ENCODE peak calls at places on chromosomes 1 and 21, in seven cellular contexts. U is neural crest cell, S is colonic mucosa, C is hepatocyte, T is lower lobe of right lung, J is osteocyte, K is WTC11. X is an unnamed sample.

GRCh38 chr1:218496561-218496960 is 151.4 kb downstream of the TGFB2 start:
- DNase-seq in K (no peak), S (no peak), J (no peak), U (no peak), T (no peak), C (peak; percentile 71), X (no peak)

GRCh38 chr1:241706967-241707366 is 54.9 kb downstream of the WDR64 start:
- DNase-seq in U (no peak), S (no peak), C (no peak), T (no peak), J (no peak), K (no peak), X (no peak)

GRCh38 chr1:107804134-107804533 is 160.8 kb downstream of the VAV3 start:
- DNase-seq in U (no peak), K (no peak), C (no peak), S (no peak), T (no peak), J (no peak), X (no peak)

GRCh38 chr1:205488074-205488723 is 16.3 kb upstream of the CDK18 start:
- DNase-seq in S (peak; percentile 66), J (no peak), K (peak; percentile 71), T (no peak), U (peak; percentile 55), C (peak; percentile 86), X (peak; percentile 70)

GRCh38 chr1:181175955-181176354 is 87.5 kb downstream of the IER5 start:
- DNase-seq in J (peak; percentile 56), T (no peak), C (no peak), U (no peak), S (no peak), K (no peak), X (no peak)

GRCh38 chr1:92968138-92969032 is 7.1 kb upstream of the DIPK1A start:
- DNase-seq in K (no peak), C (no peak), U (no peak), S (no peak), T (no peak), J (no peak), X (no peak)

GRCh38 chr21:35202431-35202830 is 153.3 kb upstream of the RUNX1 start:
- DNase-seq in K (no peak), U (no peak), S (no peak), J (no peak), C (no peak), T (no peak), X (no peak)

GRCh38 chr1:116454940-116455339 is 81.9 kb downstream of the ATP1A1 start:
- DNase-seq in K (no peak), C (no peak), T (no peak), J (no peak), S (no peak), U (no peak), X (no peak)

GRCh38 chr1:170071378-170071777 is 3.1 kb downstream of the KIFAP3 start:
- DNase-seq in U (no peak), T (no peak), J (no peak), K (no peak), C (no peak), S (no peak), X (no peak)

GRCh38 chr1:98458514-98459259 is 202.8 kb upstream of the SNX7 start:
- DNase-seq in U (no peak), S (no peak), T (no peak), C (no peak), K (peak; percentile 34), J (no peak), X (no peak)

DNA sequence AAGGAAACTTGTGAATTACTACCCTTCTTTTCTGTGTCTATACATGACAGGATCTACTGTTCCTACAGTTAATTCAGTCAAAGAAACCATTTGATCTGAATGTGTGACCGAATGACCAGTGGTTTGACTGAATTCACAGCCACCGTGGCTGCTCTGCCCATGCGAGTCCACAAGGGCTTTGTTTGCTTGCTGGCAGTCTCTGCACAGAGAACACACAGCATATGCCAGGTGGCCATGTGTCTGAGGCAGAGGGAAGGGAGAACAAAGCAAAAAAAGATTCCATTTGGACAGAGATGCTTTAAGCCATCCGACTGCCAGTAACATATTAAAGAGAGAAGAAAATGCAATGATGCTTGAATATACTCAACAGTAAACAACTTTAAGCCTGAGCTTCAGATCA is 737.8 kb upstream of the CXADR start:
- DNase-seq in J (no peak), C (no peak), K (peak; percentile 16), U (no peak), S (no peak), T (no peak), X (no peak)
- TF ChIP-seq CTCF in J (no peak), C (no peak), K (no peak), U (no peak), S (no peak), T (no peak), X (no peak)

GRCh38 chr1:157748262-157748817 is 28.6 kb downstream of the FCRL2 start:
- DNase-seq in K (no peak), U (no peak), J (no peak), T (no peak), S (no peak), C (no peak), X (no peak)

GRCh38 chr1:157753611-157754010 is 23.3 kb downstream of the FCRL2 start:
- DNase-seq in K (no peak), C (no peak), S (no peak), U (no peak), J (no peak), T (no peak), X (no peak)

DNA sequence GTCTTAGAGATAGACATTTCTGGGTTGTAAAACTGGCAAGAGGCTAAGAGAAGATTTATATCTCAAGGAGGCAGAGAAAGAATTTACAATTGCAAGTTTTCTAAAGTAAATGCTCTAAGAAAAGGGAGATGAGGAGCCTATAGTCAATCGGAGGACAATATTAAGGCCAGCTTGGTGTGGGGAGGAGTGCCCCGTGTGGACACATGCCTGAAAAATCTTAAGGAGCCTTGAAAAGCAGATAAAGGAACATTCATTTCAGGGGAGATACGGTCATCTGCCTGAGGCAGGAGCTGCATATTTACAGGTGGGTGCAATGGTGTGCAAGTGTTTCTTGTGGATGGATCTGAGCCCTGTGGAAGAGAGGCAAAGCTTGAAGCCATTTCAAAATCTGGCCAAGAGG is 25.6 kb downstream of the FCRL2 start:
- DNase-seq in C (no peak), T (no peak), J (no peak), K (no peak), U (no peak), S (no peak), X (no peak)
- TF ChIP-seq CTCF in C (no peak), T (no peak), J (no peak), K (no peak), U (peak; percentile 14), S (no peak), X (no peak)

GRCh38 chr1:109838838-109839240 is 71.8 kb upstream of the CSF1 start:
- DNase-seq in J (no peak), C (no peak), U (no peak), K (no peak), T (no peak), S (no peak), X (no peak)
- TF ChIP-seq CTCF in J (no peak), C (no peak), U (no peak), K (no peak), T (no peak), S (no peak), X (no peak)

GRCh38 chr1:146019225-146020057 is 2.1 kb downstream of the HJV start:
- DNase-seq in C (no peak), T (no peak), K (peak; percentile 72), U (no peak), J (no peak), S (no peak), X (no peak)

GRCh38 chr1:146013566-146013937 is 8.0 kb downstream of the HJV start:
- DNase-seq in U (no peak), K (no peak), J (no peak), S (no peak), C (no peak), T (no peak), X (no peak)

GRCh38 chr1:146012703-146013565 is 8.6 kb downstream of the HJV start:
- DNase-seq in S (peak; percentile 75), C (peak; percentile 77), T (no peak), K (no peak), U (peak; percentile 52), J (no peak), X (no peak)

GRCh38 chr1:146020058-146020738 is 1.3 kb downstream of the HJV start:
- DNase-seq in U (no peak), T (no peak), S (no peak), K (no peak), C (peak; percentile 38), J (no peak), X (no peak)

DNA sequence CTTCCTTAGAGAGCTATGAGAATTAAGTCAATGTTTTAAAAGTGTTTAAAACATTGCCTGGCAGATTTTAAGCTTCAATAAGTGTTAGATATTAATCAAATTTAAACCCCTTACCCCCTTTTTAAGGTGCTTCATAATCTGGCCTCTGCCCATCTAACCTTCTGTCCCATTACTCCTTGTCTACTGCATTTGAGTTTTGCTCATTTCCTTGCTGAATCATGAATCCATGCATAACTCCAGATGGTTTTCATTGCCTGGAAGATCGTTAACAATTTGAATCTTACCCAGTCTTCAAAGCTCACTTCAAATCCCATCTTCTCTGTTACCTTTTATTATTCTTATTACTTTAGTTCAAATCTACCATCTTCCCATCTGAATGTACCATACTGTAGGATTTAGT is 4.6 kb downstream of the HJV start:
- DNase-seq in S (no peak), T (no peak), U (no peak), J (no peak), C (no peak), K (no peak), X (no peak)
- TF ChIP-seq CTCF in S (no peak), T (no peak), U (no peak), J (no peak), C (no peak), K (no peak), X (no peak)

DNA sequence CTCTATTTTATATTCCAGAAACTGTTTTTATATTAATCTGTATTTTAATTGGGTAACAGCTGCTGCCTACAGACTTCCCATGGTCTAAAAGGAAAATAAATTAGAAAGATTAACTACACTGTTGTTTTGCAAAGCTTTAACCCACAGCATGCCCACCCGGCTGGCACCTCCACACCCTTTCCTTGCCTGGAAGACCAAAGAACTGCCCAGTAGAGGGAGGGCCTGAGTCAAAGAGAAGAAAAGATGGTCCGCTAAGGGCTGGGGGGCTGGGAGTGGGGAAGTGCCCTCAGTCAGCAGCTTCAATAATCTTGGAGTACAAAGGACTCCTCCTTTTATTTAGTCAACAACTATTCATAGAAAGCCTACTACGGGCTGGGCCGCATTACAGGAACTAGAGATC is 40.7 kb downstream of the ERI3 start:
- DNase-seq in T (no peak), S (no peak), J (no peak), K (peak; percentile 24), U (no peak), C (no peak), X (no peak)
- TF ChIP-seq CTCF in T (no peak), S (no peak), J (peak; percentile 36), K (no peak), U (peak; percentile 27), C (peak; percentile 21), X (no peak)

DNA sequence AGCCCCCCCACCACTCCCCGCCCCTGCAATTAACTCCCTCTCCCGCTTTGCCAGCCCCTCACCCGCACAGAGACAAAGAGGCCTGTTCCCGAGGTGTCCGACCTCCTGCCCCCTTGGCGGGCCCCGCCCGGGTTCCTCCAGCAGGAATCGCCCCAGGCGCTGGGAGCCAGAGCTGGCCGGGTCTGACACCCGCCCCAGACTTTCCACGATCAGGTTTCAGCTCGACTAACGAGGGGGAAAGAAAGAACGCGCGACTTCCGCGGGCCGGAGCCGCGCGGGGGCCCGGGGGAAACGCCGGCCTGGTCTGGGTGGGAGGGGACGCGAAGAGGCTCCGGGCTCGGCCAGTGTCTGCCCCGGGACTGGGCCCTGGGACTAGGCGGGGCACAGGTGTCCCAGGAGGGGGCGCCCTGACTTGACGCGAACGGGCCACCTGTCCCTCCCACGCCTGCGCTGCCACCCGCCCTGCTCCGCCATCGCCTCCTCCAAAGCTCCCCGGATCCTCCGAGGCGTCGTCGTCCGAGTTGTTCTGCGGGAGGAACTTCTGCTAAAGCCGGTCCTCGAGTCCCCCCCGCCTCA is 36.3 kb upstream of the HHAT start:
- DNase-seq in J (peak; percentile 96), S (peak; percentile 66), U (peak; percentile 60), T (peak; percentile 87), C (peak; percentile 84), K (peak; percentile 84), X (peak; percentile 73)
- TF ChIP-seq CTCF in J (peak; percentile 41), S (peak; percentile 23), U (no peak), T (peak; percentile 48), C (peak; percentile 45), K (no peak), X (peak; percentile 23)